ENCODE peak calls at places on chromosomes 3 and 15, in nine cellular contexts. One of them, this sample, is unnamed.

GRCh38 chr3:40754966-40755365 is 230.2 kb downstream of the ZNF621 start:
- DNase-seq in body of pancreas: no peak
- DNase-seq in kidney: no peak
- DNase-seq in psoas muscle: no peak
- DNase-seq in vagina: peak
- DNase-seq in transverse colon: no peak
- DNase-seq in esophagus squamous epithelium: no peak
- DNase-seq in heart right ventricle: no peak
- DNase-seq in astrocyte of the spinal cord: no peak
- DNase-seq in this sample: no peak

GRCh38 chr3:147421184-147421912 is 12.2 kb downstream of the ZIC1 start:
- DNase-seq in body of pancreas: no peak
- DNase-seq in kidney: peak
- DNase-seq in psoas muscle: no peak
- DNase-seq in vagina: no peak
- DNase-seq in transverse colon: no peak
- DNase-seq in esophagus squamous epithelium: no peak
- DNase-seq in heart right ventricle: no peak
- DNase-seq in astrocyte of the spinal cord: peak
- DNase-seq in this sample: no peak

GRCh38 chr15:39202641-39203040 is 378.2 kb upstream of the THBS1 start:
- DNase-seq in body of pancreas: no peak
- DNase-seq in kidney: no peak
- DNase-seq in psoas muscle: no peak
- DNase-seq in vagina: no peak
- DNase-seq in transverse colon: no peak
- DNase-seq in esophagus squamous epithelium: no peak
- DNase-seq in heart right ventricle: no peak
- DNase-seq in astrocyte of the spinal cord: peak
- DNase-seq in this sample: no peak

GRCh38 chr3:143783856-143784370 is 64.4 kb downstream of the SLC9A9 start:
- DNase-seq in body of pancreas: no peak
- DNase-seq in kidney: no peak
- DNase-seq in psoas muscle: no peak
- DNase-seq in vagina: no peak
- DNase-seq in transverse colon: no peak
- DNase-seq in esophagus squamous epithelium: no peak
- DNase-seq in heart right ventricle: no peak
- DNase-seq in astrocyte of the spinal cord: peak
- DNase-seq in this sample: no peak

GRCh38 chr3:153173758-153174516 is 11.9 kb downstream of the RAP2B start:
- DNase-seq in body of pancreas: no peak
- DNase-seq in kidney: no peak
- DNase-seq in psoas muscle: no peak
- DNase-seq in vagina: no peak
- DNase-seq in transverse colon: no peak
- DNase-seq in esophagus squamous epithelium: no peak
- DNase-seq in heart right ventricle: no peak
- DNase-seq in astrocyte of the spinal cord: peak
- DNase-seq in this sample: no peak

GRCh38 chr3:12999147-13000140 is 73.8 kb downstream of the IQSEC1 start:
- DNase-seq in body of pancreas: peak
- DNase-seq in kidney: peak
- DNase-seq in psoas muscle: peak
- DNase-seq in vagina: no peak
- DNase-seq in transverse colon: peak
- DNase-seq in esophagus squamous epithelium: peak
- DNase-seq in heart right ventricle: peak
- DNase-seq in astrocyte of the spinal cord: no peak
- DNase-seq in this sample: peak

GRCh38 chr3:118544458-118544857 is 490.2 kb downstream of the IGSF11 start:
- DNase-seq in body of pancreas: no peak
- DNase-seq in kidney: no peak
- DNase-seq in psoas muscle: no peak
- DNase-seq in vagina: no peak
- DNase-seq in transverse colon: peak
- DNase-seq in esophagus squamous epithelium: no peak
- DNase-seq in heart right ventricle: no peak
- DNase-seq in astrocyte of the spinal cord: no peak
- DNase-seq in this sample: no peak

GRCh38 chr3:179447251-179447650 is 4.0 kb downstream of the GNB4 start:
- DNase-seq in body of pancreas: no peak
- DNase-seq in kidney: no peak
- DNase-seq in psoas muscle: no peak
- DNase-seq in vagina: no peak
- DNase-seq in transverse colon: no peak
- DNase-seq in esophagus squamous epithelium: no peak
- DNase-seq in heart right ventricle: no peak
- DNase-seq in astrocyte of the spinal cord: no peak
- DNase-seq in this sample: no peak

GRCh38 chr3:62051506-62051905 is 321.8 kb downstream of the FEZF2 start:
- DNase-seq in body of pancreas: peak
- DNase-seq in kidney: no peak
- DNase-seq in psoas muscle: no peak
- DNase-seq in vagina: no peak
- DNase-seq in transverse colon: peak
- DNase-seq in esophagus squamous epithelium: no peak
- DNase-seq in heart right ventricle: no peak
- DNase-seq in astrocyte of the spinal cord: peak
- DNase-seq in this sample: no peak

GRCh38 chr3:124837730-124838186 is 49.4 kb downstream of the ITGB5 start:
- DNase-seq in body of pancreas: peak
- DNase-seq in kidney: peak
- DNase-seq in psoas muscle: peak
- DNase-seq in vagina: no peak
- DNase-seq in transverse colon: peak
- DNase-seq in esophagus squamous epithelium: no peak
- DNase-seq in heart right ventricle: peak
- DNase-seq in astrocyte of the spinal cord: peak
- DNase-seq in this sample: no peak

GRCh38 chr3:194404365-194405140 is 5.5 kb upstream of the GP5 start:
- DNase-seq in body of pancreas: peak
- DNase-seq in kidney: no peak
- DNase-seq in psoas muscle: no peak
- DNase-seq in vagina: no peak
- DNase-seq in transverse colon: peak
- DNase-seq in esophagus squamous epithelium: no peak
- DNase-seq in heart right ventricle: peak
- DNase-seq in astrocyte of the spinal cord: peak
- DNase-seq in this sample: no peak

GRCh38 chr3:30347679-30348216 is 258.7 kb upstream of the TGFBR2 start:
- DNase-seq in body of pancreas: no peak
- DNase-seq in kidney: no peak
- DNase-seq in psoas muscle: no peak
- DNase-seq in vagina: no peak
- DNase-seq in transverse colon: no peak
- DNase-seq in esophagus squamous epithelium: no peak
- DNase-seq in heart right ventricle: no peak
- DNase-seq in astrocyte of the spinal cord: peak
- DNase-seq in this sample: no peak

GRCh38 chr3:25096536-25096935 is 331.5 kb upstream of the RARB start:
- DNase-seq in body of pancreas: no peak
- DNase-seq in kidney: no peak
- DNase-seq in psoas muscle: no peak
- DNase-seq in vagina: no peak
- DNase-seq in transverse colon: no peak
- DNase-seq in esophagus squamous epithelium: no peak
- DNase-seq in heart right ventricle: no peak
- DNase-seq in astrocyte of the spinal cord: no peak
- DNase-seq in this sample: no peak

GRCh38 chr3:119973276-119973675 is 121.0 kb downstream of the GSK3B start:
- DNase-seq in body of pancreas: no peak
- DNase-seq in kidney: no peak
- DNase-seq in psoas muscle: no peak
- DNase-seq in vagina: no peak
- DNase-seq in transverse colon: no peak
- DNase-seq in esophagus squamous epithelium: no peak
- DNase-seq in heart right ventricle: no peak
- DNase-seq in astrocyte of the spinal cord: no peak
- DNase-seq in this sample: no peak

GRCh38 chr3:74651239-74651638 is 36.8 kb upstream of the CNTN3 start:
- DNase-seq in body of pancreas: no peak
- DNase-seq in kidney: no peak
- DNase-seq in psoas muscle: no peak
- DNase-seq in vagina: no peak
- DNase-seq in transverse colon: no peak
- DNase-seq in esophagus squamous epithelium: no peak
- DNase-seq in heart right ventricle: no peak
- DNase-seq in astrocyte of the spinal cord: no peak
- DNase-seq in this sample: no peak

DNA sequence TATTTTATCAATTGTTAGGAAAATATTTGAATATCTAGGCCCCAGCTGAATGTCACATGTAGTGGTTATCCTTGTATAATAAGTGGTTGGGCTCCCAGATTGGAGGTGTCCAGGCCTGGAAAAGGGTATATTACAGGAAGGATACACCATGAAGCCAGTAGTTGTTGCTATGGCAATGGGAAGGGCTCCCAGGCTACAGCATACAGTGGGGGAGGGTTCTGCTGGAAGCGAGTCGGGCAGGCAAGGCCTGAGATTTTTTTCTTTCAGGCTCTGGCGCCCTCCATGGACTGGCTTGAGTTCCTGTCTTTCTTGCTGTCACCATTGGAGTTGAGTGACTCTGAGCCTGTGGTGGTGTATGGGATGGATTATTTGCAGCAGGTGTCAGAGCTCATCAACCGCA is 8.9 kb downstream of the ECE2 start:
- DNase-seq in body of pancreas: peak
- DNase-seq in kidney: no peak
- DNase-seq in psoas muscle: no peak
- DNase-seq in vagina: no peak
- DNase-seq in transverse colon: no peak
- DNase-seq in esophagus squamous epithelium: no peak
- DNase-seq in heart right ventricle: peak
- DNase-seq in astrocyte of the spinal cord: peak
- DNase-seq in this sample: peak
- TF ChIP-seq CTCF in body of pancreas: peak
- TF ChIP-seq CTCF in kidney: peak
- TF ChIP-seq CTCF in psoas muscle: no peak
- TF ChIP-seq CTCF in vagina: no peak
- TF ChIP-seq CTCF in transverse colon: peak
- TF ChIP-seq CTCF in esophagus squamous epithelium: no peak
- TF ChIP-seq CTCF in heart right ventricle: peak
- TF ChIP-seq CTCF in astrocyte of the spinal cord: peak
- TF ChIP-seq CTCF in this sample: peak

DNA sequence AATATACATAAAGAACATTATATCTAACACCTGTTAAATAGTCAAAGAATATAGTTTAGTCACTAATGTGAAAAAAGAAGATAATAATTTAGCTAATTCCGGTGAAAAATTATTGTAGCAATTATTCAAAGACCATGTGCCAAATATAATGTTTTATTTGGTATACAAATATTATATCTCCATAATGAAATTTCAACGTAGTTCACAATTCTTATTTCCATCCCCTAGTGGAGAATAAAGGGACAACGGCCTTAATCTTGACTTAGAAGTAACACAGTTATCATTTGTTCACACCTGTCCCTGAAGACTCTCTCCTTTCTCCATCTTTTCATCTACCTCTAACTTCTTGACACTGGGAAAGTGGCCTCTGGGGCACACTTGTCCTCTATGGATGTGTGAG is 213.4 kb downstream of the ERC2 start:
- DNase-seq in body of pancreas: no peak
- DNase-seq in kidney: no peak
- DNase-seq in psoas muscle: no peak
- DNase-seq in vagina: no peak
- DNase-seq in transverse colon: no peak
- DNase-seq in esophagus squamous epithelium: no peak
- DNase-seq in heart right ventricle: no peak
- DNase-seq in astrocyte of the spinal cord: no peak
- DNase-seq in this sample: no peak
- TF ChIP-seq CTCF in body of pancreas: peak
- TF ChIP-seq CTCF in kidney: no peak
- TF ChIP-seq CTCF in psoas muscle: no peak
- TF ChIP-seq CTCF in vagina: no peak
- TF ChIP-seq CTCF in transverse colon: no peak
- TF ChIP-seq CTCF in esophagus squamous epithelium: no peak
- TF ChIP-seq CTCF in heart right ventricle: peak
- TF ChIP-seq CTCF in astrocyte of the spinal cord: peak
- TF ChIP-seq CTCF in this sample: no peak

DNA sequence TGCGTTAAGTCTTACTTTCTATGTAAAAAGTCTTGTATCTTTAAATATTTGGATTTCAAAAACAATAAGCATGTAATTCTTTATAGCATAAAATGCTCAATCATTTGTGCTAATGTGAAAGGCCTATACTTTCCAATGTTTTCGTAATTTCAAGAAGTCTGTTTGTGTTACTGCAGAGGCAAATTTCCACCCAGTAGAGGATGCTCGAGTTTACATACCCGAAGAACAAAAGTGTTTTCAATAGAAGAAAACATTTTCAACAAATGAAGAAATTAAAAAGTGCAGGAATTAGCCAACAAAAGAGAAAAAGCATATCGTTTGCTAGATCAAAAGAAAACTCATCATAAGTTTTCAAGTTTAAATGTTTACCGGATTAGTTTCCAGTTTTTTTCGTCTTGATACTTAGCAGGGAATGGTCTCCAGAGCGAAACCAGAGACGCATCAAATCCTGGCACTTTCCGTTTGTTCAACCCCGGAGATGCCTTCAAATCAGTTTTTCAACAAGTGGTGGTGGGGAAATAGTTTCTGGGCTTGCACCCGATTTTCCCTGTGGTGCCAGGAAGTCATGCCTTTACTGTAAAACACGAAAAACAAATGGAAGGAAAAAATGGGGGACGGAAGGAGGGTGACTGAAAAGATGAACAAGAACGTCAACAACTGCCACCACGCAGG is 1.0 kb downstream of the CGGBP1 start:
- DNase-seq in body of pancreas: no peak
- DNase-seq in kidney: no peak
- DNase-seq in psoas muscle: no peak
- DNase-seq in vagina: no peak
- DNase-seq in transverse colon: no peak
- DNase-seq in esophagus squamous epithelium: no peak
- DNase-seq in heart right ventricle: peak
- DNase-seq in astrocyte of the spinal cord: peak
- DNase-seq in this sample: no peak
- TF ChIP-seq CTCF in body of pancreas: no peak
- TF ChIP-seq CTCF in kidney: peak
- TF ChIP-seq CTCF in psoas muscle: no peak
- TF ChIP-seq CTCF in vagina: no peak
- TF ChIP-seq CTCF in transverse colon: no peak
- TF ChIP-seq CTCF in esophagus squamous epithelium: no peak
- TF ChIP-seq CTCF in heart right ventricle: peak
- TF ChIP-seq CTCF in astrocyte of the spinal cord: peak
- TF ChIP-seq CTCF in this sample: peak

DNA sequence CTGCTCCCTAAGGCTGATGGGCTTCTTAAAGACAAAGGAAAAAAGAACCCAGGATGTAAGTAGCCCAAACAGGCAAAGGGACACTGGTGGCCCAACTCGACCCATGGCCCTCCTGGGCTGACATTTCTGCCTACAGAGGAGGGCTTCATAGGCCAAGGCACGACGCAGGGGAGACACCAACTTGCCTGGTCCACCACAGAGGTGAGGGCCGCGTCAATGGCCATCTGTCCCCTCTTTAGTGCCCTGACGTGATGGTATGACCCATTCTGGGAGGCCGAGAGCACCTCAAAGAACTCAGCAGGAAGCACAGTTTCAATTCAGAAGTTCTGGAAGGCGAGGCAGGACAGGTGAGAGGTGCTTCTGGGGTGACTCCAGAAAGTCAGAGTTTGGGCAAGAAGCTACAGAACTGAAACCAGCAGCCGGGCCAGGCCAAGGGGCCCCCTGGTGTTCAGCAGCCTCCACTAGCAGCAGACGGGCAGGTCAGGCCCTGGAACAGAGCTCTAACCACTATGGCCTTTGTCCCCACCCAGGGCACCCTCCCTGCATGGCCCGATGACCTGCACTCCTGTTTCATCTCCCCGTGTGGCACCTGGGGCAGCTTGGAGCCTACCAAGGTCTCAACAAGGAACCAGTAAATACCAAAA is 45.1 kb downstream of the HMCES start:
- DNase-seq in body of pancreas: no peak
- DNase-seq in kidney: peak
- DNase-seq in psoas muscle: peak
- DNase-seq in vagina: no peak
- DNase-seq in transverse colon: peak
- DNase-seq in esophagus squamous epithelium: no peak
- DNase-seq in heart right ventricle: no peak
- DNase-seq in astrocyte of the spinal cord: no peak
- DNase-seq in this sample: peak
- TF ChIP-seq CTCF in body of pancreas: no peak
- TF ChIP-seq CTCF in kidney: no peak
- TF ChIP-seq CTCF in psoas muscle: no peak
- TF ChIP-seq CTCF in vagina: no peak
- TF ChIP-seq CTCF in transverse colon: no peak
- TF ChIP-seq CTCF in esophagus squamous epithelium: no peak
- TF ChIP-seq CTCF in heart right ventricle: peak
- TF ChIP-seq CTCF in astrocyte of the spinal cord: no peak
- TF ChIP-seq CTCF in this sample: peak

This sample was measured in GM10248.